ENCODE peak calls at places on chromosomes 12 and 14, in seven cellular contexts. One of them, this sample, is unnamed. For H3K4me1, the result is how much of the 10 kb centered on the place peaks cover.

GRCh38 chr12:79886917-79887519 is 47.9 kb downstream of the PPP1R12A start:
- DNase-seq in trophoblast cell: no peak
- DNase-seq in IMR-90: peak
- DNase-seq in H1: no peak
- DNase-seq in H9: no peak
- DNase-seq in mesenchymal stem cell: peak
- DNase-seq in mesendoderm: peak
- DNase-seq in this sample: no peak

GRCh38 chr12:84572186-84572585 is 340.4 kb downstream of the SLC6A15 start:
- DNase-seq in H1: no peak
- DNase-seq in H9: no peak
- DNase-seq in trophoblast cell: no peak
- DNase-seq in IMR-90: no peak
- DNase-seq in mesendoderm: peak
- DNase-seq in mesenchymal stem cell: no peak
- DNase-seq in this sample: no peak

GRCh38 chr12:51620448-51620847 is 29.4 kb downstream of the SCN8A start:
- DNase-seq in mesenchymal stem cell: no peak
- DNase-seq in trophoblast cell: no peak
- DNase-seq in H1: no peak
- DNase-seq in IMR-90: peak
- DNase-seq in mesendoderm: no peak
- DNase-seq in H9: no peak
- DNase-seq in this sample: no peak

GRCh38 chr14:24774167-24774915 is 140.4 kb upstream of the GZMB start:
- DNase-seq in IMR-90: no peak
- DNase-seq in trophoblast cell: no peak
- DNase-seq in mesendoderm: no peak
- DNase-seq in H9: no peak
- DNase-seq in mesenchymal stem cell: no peak
- DNase-seq in H1: no peak
- DNase-seq in this sample: no peak

GRCh38 chr12:104790296-104791125 is 167.6 kb downstream of the SLC41A2 start:
- DNase-seq in H1: no peak
- DNase-seq in H9: peak
- DNase-seq in trophoblast cell: peak
- DNase-seq in mesenchymal stem cell: peak
- DNase-seq in mesendoderm: peak
- DNase-seq in IMR-90: peak
- DNase-seq in this sample: peak

GRCh38 chr12:101256271-101256670 is 23.6 kb upstream of the UTP20 start:
- DNase-seq in mesenchymal stem cell: no peak
- DNase-seq in H1: no peak
- DNase-seq in H9: no peak
- DNase-seq in IMR-90: no peak
- DNase-seq in mesendoderm: peak
- DNase-seq in trophoblast cell: peak
- DNase-seq in this sample: no peak

GRCh38 chr14:90760591-90761316 is 55.5 kb downstream of the TTC7B start:
- DNase-seq in H1: no peak
- DNase-seq in trophoblast cell: peak
- DNase-seq in mesenchymal stem cell: peak
- DNase-seq in H9: peak
- DNase-seq in mesendoderm: peak
- DNase-seq in IMR-90: peak
- DNase-seq in this sample: peak

GRCh38 chr14:38255673-38256357 is at the start of gene CLEC14A:
- DNase-seq in mesenchymal stem cell: no peak
- DNase-seq in H1: peak
- DNase-seq in mesendoderm: peak
- DNase-seq in trophoblast cell: no peak
- DNase-seq in H9: peak
- DNase-seq in IMR-90: no peak
- DNase-seq in this sample: no peak

GRCh38 chr12:40105265-40105514 is 691 bp downstream of the SLC2A13 start:
- DNase-seq in IMR-90: no peak
- DNase-seq in H1: no peak
- DNase-seq in H9: no peak
- DNase-seq in trophoblast cell: peak
- DNase-seq in mesendoderm: no peak
- DNase-seq in mesenchymal stem cell: no peak
- DNase-seq in this sample: peak

GRCh38 chr14:46048127-46048526 is 603.5 kb downstream of the RPL10L start:
- DNase-seq in IMR-90: peak
- DNase-seq in mesendoderm: peak
- DNase-seq in H9: peak
- DNase-seq in mesenchymal stem cell: peak
- DNase-seq in trophoblast cell: no peak
- DNase-seq in H1: peak
- DNase-seq in this sample: peak

GRCh38 chr12:50401383-50402155 is 884 bp downstream of the LARP4 start:
- DNase-seq in trophoblast cell: no peak
- DNase-seq in IMR-90: peak
- DNase-seq in H1: no peak
- DNase-seq in mesendoderm: peak
- DNase-seq in mesenchymal stem cell: peak
- DNase-seq in H9: no peak
- DNase-seq in this sample: peak

GRCh38 chr14:99579077-99579836 is 24.8 kb downstream of the CCDC85C start:
- DNase-seq in H9: no peak
- DNase-seq in trophoblast cell: peak
- DNase-seq in mesendoderm: peak
- DNase-seq in H1: no peak
- DNase-seq in mesenchymal stem cell: no peak
- DNase-seq in IMR-90: no peak
- DNase-seq in this sample: no peak

GRCh38 chr12:67046062-67046461 is 223.1 kb upstream of the CAND1 start:
- DNase-seq in mesendoderm: no peak
- DNase-seq in trophoblast cell: peak
- DNase-seq in H9: no peak
- DNase-seq in H1: no peak
- DNase-seq in IMR-90: no peak
- DNase-seq in mesenchymal stem cell: no peak
- DNase-seq in this sample: no peak

GRCh38 chr14:36167431-36167830 is 9.1 kb downstream of the PTCSC3 start:
- DNase-seq in mesenchymal stem cell: no peak
- DNase-seq in H9: no peak
- DNase-seq in trophoblast cell: no peak
- DNase-seq in mesendoderm: peak
- DNase-seq in H1: no peak
- DNase-seq in IMR-90: no peak
- DNase-seq in this sample: no peak

GRCh38 chr14:41607966-41608663 is 1.4 kb downstream of the LRFN5 start:
- DNase-seq in mesendoderm: peak
- DNase-seq in IMR-90: no peak
- DNase-seq in H9: peak
- DNase-seq in mesenchymal stem cell: peak
- DNase-seq in trophoblast cell: peak
- DNase-seq in H1: no peak
- DNase-seq in this sample: no peak

GRCh38 chr14:85532981-85533820 is 3.3 kb downstream of the FLRT2 start:
- DNase-seq in mesenchymal stem cell: peak
- DNase-seq in mesendoderm: peak
- DNase-seq in IMR-90: peak
- DNase-seq in H1: no peak
- DNase-seq in trophoblast cell: no peak
- DNase-seq in H9: peak
- DNase-seq in this sample: peak

GRCh38 chr12:49698619-49699545 is 8.3 kb downstream of the FMNL3 start:
- DNase-seq in IMR-90: peak
- DNase-seq in mesendoderm: peak
- DNase-seq in mesenchymal stem cell: peak
- DNase-seq in trophoblast cell: peak
- DNase-seq in H1: peak
- DNase-seq in H9: peak
- DNase-seq in this sample: no peak

GRCh38 chr12:74782086-74782485 is 244.5 kb downstream of the ATXN7L3B start:
- DNase-seq in mesenchymal stem cell: no peak
- DNase-seq in trophoblast cell: no peak
- DNase-seq in H9: no peak
- DNase-seq in H1: no peak
- DNase-seq in IMR-90: no peak
- DNase-seq in mesendoderm: no peak
- DNase-seq in this sample: no peak

GRCh38 chr12:5963515-5963914 is 18.5 kb upstream of the ANO2 start:
- DNase-seq in mesenchymal stem cell: no peak
- DNase-seq in IMR-90: no peak
- DNase-seq in trophoblast cell: peak
- DNase-seq in H9: no peak
- DNase-seq in H1: no peak
- DNase-seq in mesendoderm: no peak
- DNase-seq in this sample: no peak

GRCh38 chr14:29111554-29111953 is 345.0 kb downstream of the FOXG1 start:
- DNase-seq in mesendoderm: peak
- DNase-seq in mesenchymal stem cell: no peak
- DNase-seq in H1: no peak
- DNase-seq in IMR-90: no peak
- DNase-seq in H9: no peak
- DNase-seq in trophoblast cell: peak
- DNase-seq in this sample: no peak

GRCh38 chr12:50637870-50638481 is 125.9 kb upstream of the ATF1 start:
- DNase-seq in mesendoderm: peak
- DNase-seq in trophoblast cell: no peak
- DNase-seq in H9: no peak
- DNase-seq in IMR-90: peak
- DNase-seq in mesenchymal stem cell: peak
- DNase-seq in H1: no peak
- DNase-seq in this sample: no peak

GRCh38 chr12:96313606-96314005 is 86.6 kb downstream of the CDK17 start:
- DNase-seq in IMR-90: no peak
- DNase-seq in H9: no peak
- DNase-seq in mesenchymal stem cell: no peak
- DNase-seq in H1: no peak
- DNase-seq in trophoblast cell: no peak
- DNase-seq in mesendoderm: no peak
- DNase-seq in this sample: no peak

DNA sequence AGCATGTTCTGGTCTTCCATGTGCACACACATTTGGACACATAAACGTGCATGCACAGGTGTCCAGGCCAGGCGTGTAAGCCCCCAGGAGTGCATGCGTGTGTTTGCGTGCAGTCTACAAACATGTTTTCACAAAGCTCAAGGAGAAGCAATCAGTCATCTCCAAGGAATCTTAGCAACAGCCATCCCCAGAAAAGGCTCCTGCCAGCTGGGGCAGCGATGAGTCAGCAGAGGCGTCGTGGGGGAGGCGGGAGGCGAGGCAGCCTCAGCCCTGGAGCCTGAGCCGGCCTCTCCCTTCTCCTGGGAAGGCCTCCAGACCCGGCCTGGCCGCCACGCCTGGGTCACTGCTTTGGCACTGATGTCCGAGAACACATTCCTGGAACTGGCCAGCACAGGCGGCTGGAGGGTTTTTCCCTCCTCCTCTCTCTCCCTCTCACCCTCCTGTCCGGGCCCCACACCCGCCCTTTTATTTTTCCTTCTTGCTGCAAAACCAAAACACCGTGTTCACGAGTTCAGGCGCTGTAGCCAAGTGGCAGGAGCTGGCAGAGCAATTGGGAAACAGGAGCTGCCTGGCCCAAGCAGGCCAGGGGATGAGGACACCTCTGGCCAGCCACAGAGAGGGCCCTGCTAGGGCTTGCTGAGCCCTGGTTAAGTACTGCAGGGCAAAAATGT is 92.7 kb downstream of the LRRC74A start:
- DNase-seq in mesendoderm: peak
- DNase-seq in H1: no peak
- DNase-seq in H9: peak
- DNase-seq in IMR-90: peak
- DNase-seq in trophoblast cell: peak
- DNase-seq in mesenchymal stem cell: peak
- DNase-seq in this sample: no peak
- H3K4me1 ChIP-seq in mesendoderm: under half
- H3K4me1 ChIP-seq in H1: under half
- H3K4me1 ChIP-seq in H9: under half
- H3K4me1 ChIP-seq in IMR-90: under half
- H3K4me1 ChIP-seq in trophoblast cell: half or more
- H3K4me1 ChIP-seq in mesenchymal stem cell: half or more
- H3K4me1 ChIP-seq in this sample: half or more

DNA sequence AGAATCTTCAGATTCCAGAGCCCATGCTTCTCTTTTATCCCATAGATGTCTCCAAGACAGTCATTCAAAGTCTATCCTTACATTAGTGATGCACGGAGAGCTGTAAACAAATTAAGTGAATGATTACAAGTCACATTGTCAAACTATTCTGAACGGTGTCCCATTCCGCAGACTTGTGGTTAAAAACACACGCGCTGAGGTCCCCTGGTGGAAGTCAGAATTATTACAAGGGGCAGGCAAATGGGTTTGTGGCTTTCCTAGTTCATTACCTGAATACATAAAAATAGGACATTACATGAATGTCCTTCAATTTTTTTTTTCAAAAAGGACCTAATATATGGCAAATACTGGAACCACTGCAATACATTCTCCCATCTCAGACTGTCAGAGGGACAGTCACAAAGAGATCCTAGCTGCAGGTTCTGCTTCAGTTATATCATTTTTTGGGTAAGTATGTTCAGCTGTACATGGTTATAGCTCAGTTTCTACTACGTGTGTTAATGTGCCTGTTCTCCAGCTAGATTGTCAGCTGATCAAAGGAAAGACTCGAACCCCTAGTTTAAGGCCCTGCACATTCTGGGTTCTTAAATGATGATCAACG is 53.1 kb upstream of the STON2 start:
- DNase-seq in trophoblast cell: peak
- DNase-seq in H9: peak
- DNase-seq in mesendoderm: peak
- DNase-seq in mesenchymal stem cell: peak
- DNase-seq in IMR-90: peak
- DNase-seq in H1: no peak
- DNase-seq in this sample: peak
- H2AK5ac ChIP-seq in trophoblast cell: no peak
- H2AK5ac ChIP-seq in H9: no peak
- H2AK5ac ChIP-seq in mesendoderm: no peak
- H2AK5ac ChIP-seq in mesenchymal stem cell: no peak
- H2AK5ac ChIP-seq in IMR-90: no peak
- H2AK5ac ChIP-seq in H1: no peak
- H2AK5ac ChIP-seq in this sample: no peak

DNA sequence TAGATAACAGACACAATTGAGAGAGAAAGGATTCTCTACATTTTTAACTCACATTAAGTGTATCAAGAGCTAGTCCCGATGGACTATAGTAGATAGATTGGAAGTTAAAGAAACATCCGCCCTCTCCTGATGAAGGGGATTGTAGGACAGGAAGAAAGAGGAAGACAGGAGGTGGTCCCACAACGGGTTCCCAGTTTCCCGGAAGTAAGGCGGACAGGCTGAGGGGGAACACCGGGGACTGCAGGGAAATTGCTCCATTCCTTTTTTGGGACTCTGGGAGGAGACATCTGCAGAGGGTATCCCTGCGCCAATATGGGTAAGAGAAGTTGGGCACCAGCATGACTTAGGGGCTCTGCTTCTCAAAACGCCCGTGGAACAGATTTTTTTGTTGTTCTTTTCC is 177.5 kb upstream of the ATF7IP start:
- DNase-seq in mesenchymal stem cell: no peak
- DNase-seq in trophoblast cell: no peak
- DNase-seq in IMR-90: no peak
- DNase-seq in H9: no peak
- DNase-seq in H1: no peak
- DNase-seq in mesendoderm: no peak
- DNase-seq in this sample: no peak
- H3K9ac ChIP-seq in mesenchymal stem cell: no peak
- H3K9ac ChIP-seq in trophoblast cell: no peak
- H3K9ac ChIP-seq in IMR-90: no peak
- H3K9ac ChIP-seq in H9: no peak
- H3K9ac ChIP-seq in H1: no peak
- H3K9ac ChIP-seq in mesendoderm: no peak
- H3K9ac ChIP-seq in this sample: no peak

GRCh38 chr12:108832208-108832607 is 25.2 kb downstream of the SSH1 start:
- DNase-seq in mesenchymal stem cell: peak
- DNase-seq in H9: no peak
- DNase-seq in mesendoderm: no peak
- DNase-seq in trophoblast cell: no peak
- DNase-seq in H1: no peak
- DNase-seq in IMR-90: no peak
- DNase-seq in this sample: no peak
- H3K4me1 ChIP-seq in mesenchymal stem cell: under half
- H3K4me1 ChIP-seq in H9: under half
- H3K4me1 ChIP-seq in mesendoderm: under half
- H3K4me1 ChIP-seq in trophoblast cell: under half
- H3K4me1 ChIP-seq in H1: under half
- H3K4me1 ChIP-seq in IMR-90: under half
- H3K4me1 ChIP-seq in this sample: under half

This sample was measured in neuronal stem cell.